ENCODE peak calls at places on chromosomes 4 and X, in five cellular contexts. J, R, F, Q and Z are unnamed samples.

GRCh38 chr4:17347445-17347844 is 164.4 kb downstream of the QDPR start:
- DNase-seq in R (peak), F (peak), Q (peak), J (no peak), Z (no peak)

GRCh38 chrX:153750126-153750774 is 13.8 kb upstream of the PLXNB3 start:
- DNase-seq in Q (no peak), J (no peak), F (no peak), R (no peak), Z (no peak)

GRCh38 chrX:16466640-16467432 is 183.1 kb upstream of the S100G start:
- DNase-seq in Q (no peak), F (peak), J (peak), R (no peak), Z (peak)

GRCh38 chrX:8783100-8784098 is 17.8 kb downstream of the FAM9A start:
- DNase-seq in F (peak), Q (peak), R (peak), J (no peak), Z (no peak)

GRCh38 chr4:139973015-139973414 is 181.0 kb downstream of the MAML3 start:
- DNase-seq in Q (peak), R (no peak), F (peak), J (peak), Z (no peak)

GRCh38 chrX:24395775-24396174 is 35.3 kb downstream of the SUPT20HL1 start:
- DNase-seq in F (peak), J (peak), Q (peak), R (peak), Z (peak)

GRCh38 chr4:154982187-154983047 is 201.3 kb downstream of the RBM46 start:
- DNase-seq in J (peak), Q (peak), R (peak), F (peak), Z (no peak)

GRCh38 chr4:2412885-2413716 is 5.3 kb downstream of the ZFYVE28 start:
- DNase-seq in J (peak), F (peak), Q (peak), R (peak), Z (peak)

GRCh38 chrX:31260351-31260750 is 188.5 kb upstream of the FTHL17 start:
- DNase-seq in F (no peak), R (no peak), Q (no peak), J (peak), Z (no peak)

GRCh38 chr4:25563071-25563564 is 92.5 kb upstream of the SLC34A2 start:
- DNase-seq in Q (peak), F (no peak), R (no peak), J (no peak), Z (no peak)

GRCh38 chrX:15418041-15418706 is 34.0 kb upstream of the VEGFD start:
- DNase-seq in F (peak), Q (no peak), J (peak), R (no peak), Z (no peak)

GRCh38 chrX:73468376-73468775 is 21.5 kb downstream of the CDX4 start:
- DNase-seq in Q (no peak), R (no peak), F (no peak), J (no peak), Z (no peak)

GRCh38 chr4:113311047-113311446 is 261.6 kb downstream of the ANK2 start:
- DNase-seq in F (no peak), Q (no peak), R (no peak), J (no peak), Z (peak)

GRCh38 chr4:38452009-38452408 is 212.0 kb upstream of the KLF3 start:
- DNase-seq in J (no peak), Q (no peak), R (no peak), F (no peak), Z (no peak)

GRCh38 chrX:53250556-53250955 is 25.5 kb upstream of the KDM5C start:
- DNase-seq in J (no peak), Q (no peak), R (no peak), F (no peak), Z (no peak)

GRCh38 chrX:20362268-20363002 is 95.7 kb upstream of the RPS6KA3 start:
- DNase-seq in J (peak), R (peak), F (peak), Q (peak), Z (no peak)

GRCh38 chr4:70958681-70959080 is 34.8 kb upstream of the DCK start:
- DNase-seq in F (peak), J (peak), Q (no peak), R (no peak), Z (no peak)

GRCh38 chrX:23752740-23753435 is 9.8 kb upstream of the ACOT9 start:
- DNase-seq in J (peak), Q (no peak), F (peak), R (no peak), Z (no peak)

GRCh38 chrX:16869393-16870094 is 618 bp downstream of the RBBP7 start:
- DNase-seq in F (peak), J (no peak), R (no peak), Q (peak), Z (no peak)

GRCh38 chrX:95291561-95291960 is 1393.1 kb upstream of the DIAPH2 start:
- DNase-seq in Q (no peak), J (no peak), F (no peak), R (no peak), Z (no peak)

GRCh38 chr4:44700427-44700826 is 22.2 kb downstream of the GUF1 start:
- DNase-seq in F (no peak), R (no peak), J (no peak), Q (no peak), Z (no peak)

GRCh38 chr4:41028392-41029076 is 185.8 kb downstream of the APBB2 start:
- DNase-seq in Q (no peak), J (peak), F (peak), R (no peak), Z (no peak)

GRCh38 chr4:2667428-2667827 is 88.7 kb downstream of the TNIP2 start:
- DNase-seq in J (no peak), F (no peak), R (no peak), Q (no peak), Z (no peak)

GRCh38 chr4:122329876-122330595 is 48.8 kb upstream of the ADAD1 start:
- DNase-seq in R (no peak), F (peak), Q (no peak), J (peak), Z (no peak)

GRCh38 chr4:25031077-25031606 is 396 bp upstream of the LGI2 start:
- DNase-seq in F (peak), J (peak), R (peak), Q (peak), Z (no peak)

GRCh38 chr4:61177361-61177760 is 22.8 kb upstream of the ADGRL3 start:
- DNase-seq in F (no peak), R (no peak), Q (no peak), J (no peak), Z (no peak)

GRCh38 chr4:2432991-2433530 is 14.3 kb downstream of the CFAP99 start:
- DNase-seq in J (peak), F (peak), R (no peak), Q (no peak), Z (no peak)

GRCh38 chr4:27176400-27176799 is 315.8 kb downstream of the STIM2 start:
- DNase-seq in Q (peak), J (peak), R (no peak), F (peak), Z (no peak)

GRCh38 chr4:10005632-10006031 is 15.7 kb downstream of the SLC2A9 start:
- DNase-seq in Q (no peak), F (no peak), J (no peak), R (no peak), Z (no peak)

GRCh38 chrX:43974736-43975135 is 1.5 kb upstream of the NDP start:
- DNase-seq in F (peak), Q (no peak), R (no peak), J (no peak), Z (no peak)

GRCh38 chr4:121272526-121272925 is 108.3 kb downstream of the QRFPR start:
- DNase-seq in Q (no peak), F (peak), R (no peak), J (peak), Z (peak)

GRCh38 chrX:7068939-7069367 is 78.6 kb upstream of the STS start:
- DNase-seq in J (no peak), R (no peak), F (peak), Q (peak), Z (no peak)

GRCh38 chr4:62399242-62399641 is 1199.1 kb downstream of the ADGRL3 start:
- DNase-seq in J (no peak), Q (no peak), F (no peak), R (no peak), Z (no peak)

GRCh38 chrX:63743596-63743995 is 41.4 kb downstream of the ARHGEF9 start:
- DNase-seq in Q (no peak), F (no peak), J (no peak), R (no peak), Z (no peak)

GRCh38 chrX:68433155-68433980 is at the start of gene OPHN1:
- DNase-seq in J (peak), R (peak), F (peak), Q (peak), Z (no peak)

GRCh38 chr4:139764686-139765085 is 99.1 kb downstream of the MGST2 start:
- DNase-seq in F (no peak), Q (no peak), R (no peak), J (no peak), Z (no peak)

GRCh38 chr4:8081621-8082516 is 76.7 kb downstream of the ABLIM2 start:
- DNase-seq in R (no peak), F (no peak), J (no peak), Q (no peak), Z (no peak)

GRCh38 chr4:14771091-14771490 is 231.2 kb upstream of the CPEB2 start:
- DNase-seq in J (no peak), R (no peak), Q (no peak), F (no peak), Z (peak)

GRCh38 chr4:163332526-163333405 is at the start of gene NPY1R:
- DNase-seq in Q (peak), R (peak), F (peak), J (peak), Z (no peak)
- H3K4me2 ChIP-seq in Q (peak), R (peak), F (peak), J (peak), Z (peak)

GRCh38 chr4:76430519-76431388 is 4.3 kb upstream of the SHROOM3 start:
- DNase-seq in J (peak), R (peak), Q (peak), F (peak), Z (no peak)
- H3K4me2 ChIP-seq in J (peak), R (peak), Q (no peak), F (peak), Z (no peak)

GRCh38 chrX:156001667-156002021 is 4.1 kb downstream of the IL9R start:
- DNase-seq in Q (no peak), J (no peak), F (no peak), R (no peak), Z (peak)

GRCh38 chrX:155998761-155999510 is 1.4 kb downstream of the IL9R start:
- DNase-seq in J (no peak), F (no peak), Q (no peak), R (no peak), Z (no peak)

GRCh38 chrX:156000361-156000926 is 2.9 kb downstream of the IL9R start:
- DNase-seq in F (no peak), R (no peak), J (no peak), Q (no peak), Z (peak)

GRCh38 chrX:156002517-156002916 is 5.0 kb downstream of the IL9R start:
- DNase-seq in F (peak), R (no peak), J (no peak), Q (no peak), Z (no peak)

DNA sequence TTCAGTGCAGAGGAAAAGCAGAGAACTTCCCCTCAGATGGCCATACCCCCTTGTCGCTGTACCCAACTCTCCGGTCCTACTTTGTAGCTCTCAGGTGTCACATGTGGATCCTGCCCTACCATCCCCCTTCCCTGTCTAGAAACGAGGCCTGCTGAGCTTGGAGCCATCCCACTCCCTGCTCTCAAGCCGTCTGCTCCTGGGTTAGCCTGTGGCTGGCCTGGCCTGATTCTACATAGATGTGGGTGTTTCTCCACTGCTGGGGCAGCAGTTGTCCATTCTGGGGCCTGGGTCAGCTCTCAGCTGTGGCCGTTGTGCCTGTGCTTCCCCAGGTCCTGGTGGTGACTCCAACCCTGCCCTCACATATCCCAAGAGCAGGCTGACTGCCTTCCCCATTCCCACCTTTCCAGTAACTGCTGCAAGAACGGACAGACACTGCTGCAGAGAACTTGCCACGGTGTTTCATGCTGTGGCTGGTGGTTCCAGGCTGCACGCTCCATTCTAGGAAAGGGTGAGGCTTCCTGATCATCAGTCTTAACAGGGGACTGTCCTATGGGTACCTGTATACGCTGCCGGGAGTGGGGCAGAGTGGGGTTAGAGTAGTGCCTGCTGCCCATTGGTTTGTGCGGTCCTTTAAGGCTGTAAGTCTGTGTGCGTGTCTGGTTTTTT is 3.6 kb downstream of the IL9R start:
- DNase-seq in F (no peak), J (no peak), Q (no peak), R (no peak), Z (no peak)
- H3K4me2 ChIP-seq in F (no peak), J (no peak), Q (no peak), R (no peak), Z (no peak)

GRCh38 chr4:166499820-166500219 is 626.8 kb downstream of the TLL1 start:
- DNase-seq in Q (no peak), J (no peak), F (no peak), R (no peak), Z (no peak)
- H3K4me2 ChIP-seq in Q (no peak), J (no peak), F (no peak), R (no peak), Z (no peak)

GRCh38 chr4:153489856-153490558 is 23.8 kb downstream of the TMEM131L start:
- DNase-seq in J (no peak), Q (no peak), R (no peak), F (no peak), Z (no peak)
- H3K4me2 ChIP-seq in J (peak), Q (peak), R (no peak), F (no peak), Z (no peak)

GRCh38 chr4:153138736-153139135 is 65.5 kb upstream of the TRIM2 start:
- DNase-seq in R (no peak), J (no peak), F (no peak), Q (no peak), Z (no peak)

GRCh38 chr4:153137677-153138630 is 66.3 kb upstream of the TRIM2 start:
- DNase-seq in Q (no peak), R (no peak), J (no peak), F (no peak), Z (no peak)

GRCh38 chr4:153140294-153140693 is 63.9 kb upstream of the TRIM2 start:
- DNase-seq in Q (no peak), F (peak), R (no peak), J (peak), Z (no peak)

GRCh38 chr4:153141238-153141637 is 63.0 kb upstream of the TRIM2 start:
- DNase-seq in R (no peak), F (no peak), Q (no peak), J (no peak), Z (no peak)

GRCh38 chr4:153137168-153137567 is 67.1 kb upstream of the TRIM2 start:
- DNase-seq in J (peak), R (peak), F (peak), Q (no peak), Z (peak)
- H3K4me2 ChIP-seq in J (peak), R (peak), F (peak), Q (no peak), Z (peak)

DNA sequence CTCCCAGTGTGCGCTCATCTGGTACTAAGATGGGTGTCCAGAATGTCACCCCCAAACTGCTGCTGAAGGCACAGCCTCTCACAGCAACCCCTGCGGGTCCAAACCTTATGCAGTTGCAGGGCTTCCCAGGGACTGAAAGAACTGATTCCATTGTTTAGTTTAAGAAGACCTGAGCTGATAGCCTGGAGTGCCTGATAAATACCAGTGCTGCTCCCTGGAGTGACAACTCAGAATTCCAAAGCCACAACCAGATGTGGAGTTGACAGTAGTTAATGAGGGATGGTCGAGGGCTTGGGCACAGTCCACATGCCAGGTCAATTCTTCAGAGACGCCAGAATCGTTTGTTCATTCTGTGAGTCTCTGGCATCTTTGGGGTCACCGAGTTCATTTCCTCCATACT is 71.2 kb downstream of the LNX1 start:
- DNase-seq in R (no peak), Q (peak), J (no peak), F (no peak), Z (no peak)
- H3K4me2 ChIP-seq in R (no peak), Q (peak), J (no peak), F (no peak), Z (no peak)